ENCODE peak calls at places on chromosomes 12 and 14, in five cellular contexts. F is activated CD8-positive, alpha-beta memory T cell treated with anti-CD3 and anti-CD28 coated beads for 1 hour; R is SHP77; M is KBM-7; Z is pulmonary artery endothelial cell. E is an unnamed sample.

GRCh38 chr12:109925185-109925835 is 25.2 kb downstream of the TCHP start:
- DNase-seq in F (no peak), R (no peak), M (no peak), Z (no peak), E (no peak)

GRCh38 chr12:41441180-41441579 is 253.1 kb downstream of the PDZRN4 start:
- DNase-seq in F (no peak), R (no peak), M (no peak), Z (no peak), E (no peak)

GRCh38 chr12:79420146-79420618 is 270.6 kb downstream of the PAWR start:
- DNase-seq in F (no peak), R (no peak), M (peak; percentile 28), Z (peak; percentile 74), E (peak; percentile 48)

GRCh38 chr12:41188058-41188840 is at the start of gene PDZRN4:
- DNase-seq in F (no peak), R (no peak), M (no peak), Z (no peak), E (no peak)

GRCh38 chr14:93044116-93044515 is 71.6 kb downstream of the ITPK1 start:
- DNase-seq in F (no peak), R (no peak), M (no peak), Z (no peak), E (no peak)

GRCh38 chr14:79656086-79656485 is 555.2 kb downstream of the DIO2 start:
- DNase-seq in F (no peak), R (no peak), M (no peak), Z (no peak), E (no peak)

GRCh38 chr14:32711103-32711680 is 227.5 kb upstream of the NPAS3 start:
- DNase-seq in F (no peak), R (peak; percentile 47), M (peak; percentile 51), Z (no peak), E (peak; percentile 43)

GRCh38 chr12:9721394-9722092 is 11.4 kb downstream of the CLECL1 start:
- DNase-seq in F (no peak), R (no peak), M (no peak), Z (peak; percentile 27), E (peak; percentile 94)

GRCh38 chr14:30450620-30451019 is 108.3 kb upstream of the G2E3 start:
- DNase-seq in F (no peak), R (no peak), M (no peak), Z (no peak), E (no peak)

GRCh38 chr14:75088153-75088552 is 18.7 kb downstream of the ZC2HC1C start:
- DNase-seq in F (no peak), R (no peak), M (no peak), Z (no peak), E (no peak)

GRCh38 chr12:75831413-75831812 is 200.2 kb downstream of the PHLDA1 start:
- DNase-seq in F (no peak), R (no peak), M (peak; percentile 23), Z (no peak), E (no peak)

GRCh38 chr12:5497329-5498058 is 65.6 kb downstream of the NTF3 start:
- DNase-seq in F (no peak), R (no peak), M (no peak), Z (no peak), E (no peak)

GRCh38 chr12:39272934-39273770 is 169.8 kb downstream of the KIF21A start:
- DNase-seq in F (no peak), R (peak; percentile 11), M (peak; percentile 76), Z (peak; percentile 2), E (peak; percentile 59)

GRCh38 chr12:89424394-89424793 is 72.1 kb upstream of the DUSP6 start:
- DNase-seq in F (no peak), R (no peak), M (no peak), Z (no peak), E (no peak)

E was measured in NAMALWA.